ENCODE peak calls at places on chromosomes 4 and X, in seven cellular contexts. One of them, this sample, is unnamed.

GRCh38 chr4:129515356-129515755 is 419.4 kb downstream of the C4orf33 start:
- DNase-seq in effector CD4-positive, alpha-beta T cell: no peak
- DNase-seq in bronchial epithelial cell: no peak
- DNase-seq in stimulated activated naive CD4-positive, alpha-beta T cell: no peak
- DNase-seq in fibroblast of the aortic adventitia: no peak
- DNase-seq in NCI-H524: no peak
- DNase-seq in kidney: no peak
- DNase-seq in this sample: no peak

GRCh38 chr4:38753021-38753806 is 29.6 kb downstream of the TLR10 start:
- DNase-seq in effector CD4-positive, alpha-beta T cell: no peak
- DNase-seq in NCI-H524: no peak
- DNase-seq in stimulated activated naive CD4-positive, alpha-beta T cell: no peak
- DNase-seq in bronchial epithelial cell: peak
- DNase-seq in kidney: peak
- DNase-seq in fibroblast of the aortic adventitia: peak
- DNase-seq in this sample: no peak

GRCh38 chr4:140357868-140358267 is 15.6 kb upstream of the SCOC start:
- DNase-seq in effector CD4-positive, alpha-beta T cell: no peak
- DNase-seq in NCI-H524: no peak
- DNase-seq in fibroblast of the aortic adventitia: no peak
- DNase-seq in stimulated activated naive CD4-positive, alpha-beta T cell: no peak
- DNase-seq in bronchial epithelial cell: no peak
- DNase-seq in kidney: no peak
- DNase-seq in this sample: no peak

GRCh38 chrX:15600745-15601144 is at the start of gene ACE2:
- DNase-seq in effector CD4-positive, alpha-beta T cell: no peak
- DNase-seq in NCI-H524: no peak
- DNase-seq in bronchial epithelial cell: no peak
- DNase-seq in stimulated activated naive CD4-positive, alpha-beta T cell: no peak
- DNase-seq in kidney: no peak
- DNase-seq in fibroblast of the aortic adventitia: no peak
- DNase-seq in this sample: no peak

GRCh38 chr4:85644061-85644460 is 169.1 kb downstream of the ARHGAP24 start:
- DNase-seq in bronchial epithelial cell: no peak
- DNase-seq in stimulated activated naive CD4-positive, alpha-beta T cell: no peak
- DNase-seq in NCI-H524: no peak
- DNase-seq in kidney: no peak
- DNase-seq in fibroblast of the aortic adventitia: no peak
- DNase-seq in effector CD4-positive, alpha-beta T cell: no peak
- DNase-seq in this sample: no peak

GRCh38 chr4:55396305-55397023 is 707 bp downstream of the TMEM165 start:
- DNase-seq in NCI-H524: no peak
- DNase-seq in fibroblast of the aortic adventitia: peak
- DNase-seq in effector CD4-positive, alpha-beta T cell: peak
- DNase-seq in bronchial epithelial cell: peak
- DNase-seq in stimulated activated naive CD4-positive, alpha-beta T cell: no peak
- DNase-seq in kidney: peak
- DNase-seq in this sample: no peak

GRCh38 chr4:26263165-26263564 is 57.6 kb upstream of the RBPJ start:
- DNase-seq in kidney: no peak
- DNase-seq in stimulated activated naive CD4-positive, alpha-beta T cell: no peak
- DNase-seq in effector CD4-positive, alpha-beta T cell: no peak
- DNase-seq in fibroblast of the aortic adventitia: no peak
- DNase-seq in NCI-H524: no peak
- DNase-seq in bronchial epithelial cell: peak
- DNase-seq in this sample: no peak

GRCh38 chr4:76830612-76831474 is 67.1 kb downstream of the SOWAHB start:
- DNase-seq in NCI-H524: no peak
- DNase-seq in fibroblast of the aortic adventitia: peak
- DNase-seq in stimulated activated naive CD4-positive, alpha-beta T cell: no peak
- DNase-seq in kidney: no peak
- DNase-seq in bronchial epithelial cell: peak
- DNase-seq in effector CD4-positive, alpha-beta T cell: no peak
- DNase-seq in this sample: no peak

GRCh38 chrX:97629597-97629985 is 745.9 kb downstream of the RPA4 start:
- DNase-seq in kidney: no peak
- DNase-seq in NCI-H524: no peak
- DNase-seq in stimulated activated naive CD4-positive, alpha-beta T cell: no peak
- DNase-seq in effector CD4-positive, alpha-beta T cell: no peak
- DNase-seq in bronchial epithelial cell: no peak
- DNase-seq in fibroblast of the aortic adventitia: no peak
- DNase-seq in this sample: no peak

GRCh38 chr4:38468491-38468890 is 195.5 kb upstream of the KLF3 start:
- DNase-seq in NCI-H524: no peak
- DNase-seq in stimulated activated naive CD4-positive, alpha-beta T cell: no peak
- DNase-seq in kidney: no peak
- DNase-seq in effector CD4-positive, alpha-beta T cell: no peak
- DNase-seq in bronchial epithelial cell: no peak
- DNase-seq in fibroblast of the aortic adventitia: no peak
- DNase-seq in this sample: no peak

GRCh38 chr4:101914761-101915160 is 124.2 kb downstream of the BANK1 start:
- DNase-seq in effector CD4-positive, alpha-beta T cell: no peak
- DNase-seq in NCI-H524: no peak
- DNase-seq in kidney: no peak
- DNase-seq in fibroblast of the aortic adventitia: no peak
- DNase-seq in stimulated activated naive CD4-positive, alpha-beta T cell: no peak
- DNase-seq in bronchial epithelial cell: no peak
- DNase-seq in this sample: no peak

GRCh38 chr4:14562901-14563300 is 439.4 kb upstream of the CPEB2 start:
- DNase-seq in fibroblast of the aortic adventitia: no peak
- DNase-seq in effector CD4-positive, alpha-beta T cell: no peak
- DNase-seq in stimulated activated naive CD4-positive, alpha-beta T cell: no peak
- DNase-seq in bronchial epithelial cell: no peak
- DNase-seq in NCI-H524: no peak
- DNase-seq in kidney: no peak
- DNase-seq in this sample: no peak

GRCh38 chr4:181364504-181364903 is 878.7 kb upstream of the TENM3 start:
- DNase-seq in kidney: no peak
- DNase-seq in stimulated activated naive CD4-positive, alpha-beta T cell: no peak
- DNase-seq in bronchial epithelial cell: no peak
- DNase-seq in NCI-H524: no peak
- DNase-seq in effector CD4-positive, alpha-beta T cell: no peak
- DNase-seq in fibroblast of the aortic adventitia: no peak
- DNase-seq in this sample: no peak